ENCODE peak calls at places on chromosomes 11 and 22, in eight cellular contexts. One of them, this sample, is unnamed.

GRCh38 chr22:45889539-45890350 is 87.2 kb downstream of the WNT7B start:
- DNase-seq in IMR-90: peak; percentile 27
- DNase-seq in transverse colon: no peak
- DNase-seq in fibroblast of the aortic adventitia: no peak
- DNase-seq in AG09309: no peak
- DNase-seq in HFF-Myc: no peak
- DNase-seq in astrocyte of the spinal cord: peak; percentile 24
- DNase-seq in HCT116: no peak
- DNase-seq in this sample: peak; percentile 24

GRCh38 chr11:32259641-32260081 is 168.8 kb downstream of the RCN1 start:
- DNase-seq in IMR-90: peak; percentile 87
- DNase-seq in transverse colon: peak; percentile 31
- DNase-seq in fibroblast of the aortic adventitia: peak; percentile 75
- DNase-seq in AG09309: no peak
- DNase-seq in HFF-Myc: no peak
- DNase-seq in astrocyte of the spinal cord: peak; percentile 78
- DNase-seq in HCT116: no peak
- DNase-seq in this sample: peak; percentile 81

GRCh38 chr11:120054753-120055045 is 83.2 kb downstream of the TRIM29 start:
- DNase-seq in IMR-90: no peak
- DNase-seq in transverse colon: no peak
- DNase-seq in fibroblast of the aortic adventitia: no peak
- DNase-seq in AG09309: no peak
- DNase-seq in HFF-Myc: no peak
- DNase-seq in astrocyte of the spinal cord: no peak
- DNase-seq in HCT116: no peak
- DNase-seq in this sample: no peak

GRCh38 chr11:47236482-47236881 is 12.1 kb downstream of the ACP2 start:
- DNase-seq in IMR-90: peak; percentile 68
- DNase-seq in transverse colon: no peak
- DNase-seq in fibroblast of the aortic adventitia: peak; percentile 25
- DNase-seq in AG09309: no peak
- DNase-seq in HFF-Myc: no peak
- DNase-seq in astrocyte of the spinal cord: peak; percentile 28
- DNase-seq in HCT116: no peak
- DNase-seq in this sample: peak; percentile 49

GRCh38 chr11:120912504-120912903 is 111.4 kb upstream of the TBCEL start:
- DNase-seq in IMR-90: peak; percentile 57
- DNase-seq in transverse colon: no peak
- DNase-seq in fibroblast of the aortic adventitia: peak; percentile 62
- DNase-seq in AG09309: peak; percentile 20
- DNase-seq in HFF-Myc: peak; percentile 11
- DNase-seq in astrocyte of the spinal cord: peak; percentile 27
- DNase-seq in HCT116: peak; percentile 53
- DNase-seq in this sample: peak; percentile 55

GRCh38 chr11:607020-607780 is 8.6 kb downstream of the IRF7 start:
- DNase-seq in IMR-90: no peak
- DNase-seq in transverse colon: no peak
- DNase-seq in fibroblast of the aortic adventitia: no peak
- DNase-seq in AG09309: no peak
- DNase-seq in HFF-Myc: no peak
- DNase-seq in astrocyte of the spinal cord: no peak
- DNase-seq in HCT116: no peak
- DNase-seq in this sample: no peak

GRCh38 chr11:8705171-8705570 is 22.6 kb downstream of the RPL27A start:
- DNase-seq in IMR-90: no peak
- DNase-seq in transverse colon: no peak
- DNase-seq in fibroblast of the aortic adventitia: no peak
- DNase-seq in AG09309: no peak
- DNase-seq in HFF-Myc: no peak
- DNase-seq in astrocyte of the spinal cord: no peak
- DNase-seq in HCT116: no peak
- DNase-seq in this sample: no peak

GRCh38 chr22:46001426-46002106 is 24.6 kb upstream of the WNT7B start:
- DNase-seq in IMR-90: no peak
- DNase-seq in transverse colon: no peak
- DNase-seq in fibroblast of the aortic adventitia: no peak
- DNase-seq in AG09309: no peak
- DNase-seq in HFF-Myc: no peak
- DNase-seq in astrocyte of the spinal cord: peak; percentile 60
- DNase-seq in HCT116: no peak
- DNase-seq in this sample: no peak

GRCh38 chr11:126424471-126425039 is 69.1 kb downstream of the ST3GAL4 start:
- DNase-seq in IMR-90: no peak
- DNase-seq in transverse colon: no peak
- DNase-seq in fibroblast of the aortic adventitia: no peak
- DNase-seq in AG09309: no peak
- DNase-seq in HFF-Myc: no peak
- DNase-seq in astrocyte of the spinal cord: no peak
- DNase-seq in HCT116: no peak
- DNase-seq in this sample: no peak

GRCh38 chr11:64619811-64620285 is 28.8 kb downstream of the SLC22A12 start:
- DNase-seq in IMR-90: peak; percentile 49
- DNase-seq in transverse colon: peak; percentile 23
- DNase-seq in fibroblast of the aortic adventitia: peak; percentile 71
- DNase-seq in AG09309: no peak
- DNase-seq in HFF-Myc: peak; percentile 6
- DNase-seq in astrocyte of the spinal cord: peak; percentile 16
- DNase-seq in HCT116: peak; percentile 42
- DNase-seq in this sample: peak; percentile 43

GRCh38 chr11:76069061-76069460 is 137.2 kb downstream of the WNT11 start:
- DNase-seq in IMR-90: no peak
- DNase-seq in transverse colon: no peak
- DNase-seq in fibroblast of the aortic adventitia: no peak
- DNase-seq in AG09309: no peak
- DNase-seq in HFF-Myc: no peak
- DNase-seq in astrocyte of the spinal cord: no peak
- DNase-seq in HCT116: no peak
- DNase-seq in this sample: no peak

GRCh38 chr11:17164361-17165246 is 43.2 kb downstream of the PIK3C2A start:
- DNase-seq in IMR-90: peak; percentile 15
- DNase-seq in transverse colon: no peak
- DNase-seq in fibroblast of the aortic adventitia: peak; percentile 22
- DNase-seq in AG09309: no peak
- DNase-seq in HFF-Myc: peak; percentile 24
- DNase-seq in astrocyte of the spinal cord: no peak
- DNase-seq in HCT116: no peak
- DNase-seq in this sample: no peak

GRCh38 chr11:122697636-122698167 is 42.2 kb downstream of the UBASH3B start:
- DNase-seq in IMR-90: peak; percentile 84
- DNase-seq in transverse colon: no peak
- DNase-seq in fibroblast of the aortic adventitia: peak; percentile 49
- DNase-seq in AG09309: no peak
- DNase-seq in HFF-Myc: no peak
- DNase-seq in astrocyte of the spinal cord: peak; percentile 67
- DNase-seq in HCT116: no peak
- DNase-seq in this sample: peak; percentile 65

GRCh38 chr11:88179141-88179540 is 3.9 kb upstream of the RAB38 start:
- DNase-seq in IMR-90: peak; percentile 61
- DNase-seq in transverse colon: no peak
- DNase-seq in fibroblast of the aortic adventitia: no peak
- DNase-seq in AG09309: no peak
- DNase-seq in HFF-Myc: no peak
- DNase-seq in astrocyte of the spinal cord: peak; percentile 84
- DNase-seq in HCT116: no peak
- DNase-seq in this sample: peak; percentile 85

GRCh38 chr11:114057605-114058004 is 1.9 kb upstream of the ZBTB16 start:
- DNase-seq in IMR-90: no peak
- DNase-seq in transverse colon: no peak
- DNase-seq in fibroblast of the aortic adventitia: no peak
- DNase-seq in AG09309: no peak
- DNase-seq in HFF-Myc: no peak
- DNase-seq in astrocyte of the spinal cord: no peak
- DNase-seq in HCT116: no peak
- DNase-seq in this sample: no peak

GRCh38 chr11:114059984-114060401 is 482 bp downstream of the ZBTB16 start:
- DNase-seq in IMR-90: no peak
- DNase-seq in transverse colon: peak; percentile 49
- DNase-seq in fibroblast of the aortic adventitia: no peak
- DNase-seq in AG09309: no peak
- DNase-seq in HFF-Myc: no peak
- DNase-seq in astrocyte of the spinal cord: peak; percentile 54
- DNase-seq in HCT116: no peak
- DNase-seq in this sample: peak; percentile 53

GRCh38 chr11:114058026-114058706 is 1.3 kb upstream of the ZBTB16 start:
- DNase-seq in IMR-90: no peak
- DNase-seq in transverse colon: no peak
- DNase-seq in fibroblast of the aortic adventitia: no peak
- DNase-seq in AG09309: no peak
- DNase-seq in HFF-Myc: no peak
- DNase-seq in astrocyte of the spinal cord: peak; percentile 27
- DNase-seq in HCT116: no peak
- DNase-seq in this sample: peak; percentile 72

GRCh38 chr11:114059278-114059983 is at the start of gene ZBTB16:
- DNase-seq in IMR-90: no peak
- DNase-seq in transverse colon: peak; percentile 88
- DNase-seq in fibroblast of the aortic adventitia: no peak
- DNase-seq in AG09309: no peak
- DNase-seq in HFF-Myc: no peak
- DNase-seq in astrocyte of the spinal cord: peak; percentile 80
- DNase-seq in HCT116: no peak
- DNase-seq in this sample: no peak

GRCh38 chr11:114058871-114059277 is 637 bp upstream of the ZBTB16 start:
- DNase-seq in IMR-90: no peak
- DNase-seq in transverse colon: peak; percentile 51
- DNase-seq in fibroblast of the aortic adventitia: no peak
- DNase-seq in AG09309: no peak
- DNase-seq in HFF-Myc: no peak
- DNase-seq in astrocyte of the spinal cord: no peak
- DNase-seq in HCT116: no peak
- DNase-seq in this sample: no peak
- H3K4me3 ChIP-seq in IMR-90: no peak overlapping the region
- H3K4me3 ChIP-seq in transverse colon: peak overlapping the region; percentile 81
- H3K4me3 ChIP-seq in fibroblast of the aortic adventitia: no peak overlapping the region
- H3K4me3 ChIP-seq in AG09309: no peak overlapping the region
- H3K4me3 ChIP-seq in HFF-Myc: no peak overlapping the region
- H3K4me3 ChIP-seq in astrocyte of the spinal cord: peak overlapping the region; percentile 45
- H3K4me3 ChIP-seq in HCT116: no peak overlapping the region
- H3K4me3 ChIP-seq in this sample: no peak overlapping the region

DNA sequence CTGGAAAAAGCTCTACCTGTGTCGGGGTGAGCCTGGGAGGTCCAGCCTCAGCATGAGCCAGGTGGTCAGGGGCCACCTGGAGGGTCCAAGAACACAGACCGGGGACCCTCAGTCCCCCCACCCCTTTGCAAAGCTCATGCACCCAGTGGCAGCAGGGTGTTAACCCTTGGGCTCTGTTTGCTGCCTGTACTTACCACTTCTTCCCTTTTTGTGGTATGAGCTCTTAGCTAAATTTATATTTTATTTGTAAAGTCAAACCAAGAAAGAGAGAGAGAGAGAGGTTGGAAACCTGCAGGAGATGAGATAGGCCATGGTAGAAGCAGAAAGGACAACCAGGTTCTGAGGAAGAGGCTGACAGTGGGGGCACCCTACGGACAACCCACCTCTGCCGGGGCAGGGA is 29.9 kb downstream of the IL10RA start:
- DNase-seq in IMR-90: no peak
- DNase-seq in transverse colon: no peak
- DNase-seq in fibroblast of the aortic adventitia: no peak
- DNase-seq in AG09309: no peak
- DNase-seq in HFF-Myc: no peak
- DNase-seq in astrocyte of the spinal cord: no peak
- DNase-seq in HCT116: no peak
- DNase-seq in this sample: no peak
- H3K4me3 ChIP-seq in IMR-90: no peak overlapping the region
- H3K4me3 ChIP-seq in transverse colon: no peak overlapping the region
- H3K4me3 ChIP-seq in fibroblast of the aortic adventitia: no peak overlapping the region
- H3K4me3 ChIP-seq in AG09309: no peak overlapping the region
- H3K4me3 ChIP-seq in HFF-Myc: no peak overlapping the region
- H3K4me3 ChIP-seq in astrocyte of the spinal cord: no peak overlapping the region
- H3K4me3 ChIP-seq in HCT116: no peak overlapping the region
- H3K4me3 ChIP-seq in this sample: no peak overlapping the region

DNA sequence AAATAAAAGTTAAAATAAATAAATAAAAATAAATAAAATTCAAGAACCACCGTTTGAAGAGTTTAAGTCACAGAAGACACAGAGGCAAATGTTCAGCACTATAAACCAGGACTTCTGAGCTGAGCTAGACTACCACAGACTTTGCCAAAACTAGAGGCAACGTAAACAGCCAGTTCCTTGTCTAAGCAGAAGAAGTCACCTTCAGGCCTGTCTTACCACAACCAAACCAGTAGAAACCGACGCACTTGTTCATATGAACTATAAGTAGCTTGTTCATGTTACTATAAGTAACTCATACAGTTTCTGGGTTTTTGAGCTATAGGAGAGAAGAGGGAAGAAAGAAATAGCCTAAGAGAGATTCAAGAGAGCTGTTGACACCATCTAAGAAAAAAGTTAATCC is 48.3 kb downstream of the NNMT start:
- DNase-seq in IMR-90: no peak
- DNase-seq in transverse colon: no peak
- DNase-seq in fibroblast of the aortic adventitia: no peak
- DNase-seq in AG09309: no peak
- DNase-seq in HFF-Myc: no peak
- DNase-seq in astrocyte of the spinal cord: no peak
- DNase-seq in HCT116: no peak
- DNase-seq in this sample: no peak
- H3K4me3 ChIP-seq in IMR-90: no peak overlapping the region
- H3K4me3 ChIP-seq in transverse colon: no peak overlapping the region
- H3K4me3 ChIP-seq in fibroblast of the aortic adventitia: no peak overlapping the region
- H3K4me3 ChIP-seq in AG09309: no peak overlapping the region
- H3K4me3 ChIP-seq in HFF-Myc: no peak overlapping the region
- H3K4me3 ChIP-seq in astrocyte of the spinal cord: no peak overlapping the region
- H3K4me3 ChIP-seq in HCT116: no peak overlapping the region
- H3K4me3 ChIP-seq in this sample: no peak overlapping the region

GRCh38 chr11:79067355-79067685 is 373.5 kb downstream of the TENM4 start:
- DNase-seq in IMR-90: no peak
- DNase-seq in transverse colon: no peak
- DNase-seq in fibroblast of the aortic adventitia: no peak
- DNase-seq in AG09309: no peak
- DNase-seq in HFF-Myc: no peak
- DNase-seq in astrocyte of the spinal cord: no peak
- DNase-seq in HCT116: no peak
- DNase-seq in this sample: no peak
- H3K4me3 ChIP-seq in IMR-90: no peak overlapping the region
- H3K4me3 ChIP-seq in transverse colon: no peak overlapping the region
- H3K4me3 ChIP-seq in fibroblast of the aortic adventitia: no peak overlapping the region
- H3K4me3 ChIP-seq in AG09309: no peak overlapping the region
- H3K4me3 ChIP-seq in HFF-Myc: no peak overlapping the region
- H3K4me3 ChIP-seq in astrocyte of the spinal cord: no peak overlapping the region
- H3K4me3 ChIP-seq in HCT116: no peak overlapping the region
- H3K4me3 ChIP-seq in this sample: no peak overlapping the region